ENCODE peak calls at places on chromosomes 4 and X, in nine cellular contexts. N is Panc1, M is spleen, Y is SK-N-SH, R is GM23338, Z is transverse colon, K is sigmoid colon, G is esophagus muscularis mucosa, X is HL-60. V is an unnamed sample.

GRCh38 chrX:16822723-16823122 is 36.5 kb downstream of the TXLNG start:
- DNase-seq in N (no peak), R (no peak), G (no peak), M (no peak), X (no peak), Z (no peak), Y (no peak), K (no peak), V (no peak)

GRCh38 chr4:29142708-29143107 is 1577.5 kb upstream of the PCDH7 start:
- DNase-seq in M (no peak), R (no peak), N (no peak), X (no peak), Y (no peak), G (no peak), Z (no peak), K (no peak), V (no peak)

GRCh38 chrX:118360429-118361125 is 14.7 kb downstream of the WDR44 start:
- DNase-seq in Z (no peak), G (no peak), Y (no peak), N (no peak), X (no peak), K (no peak), M (no peak), R (peak; percentile 31), V (no peak)

GRCh38 chrX:21912989-21913388 is 27.5 kb upstream of the SMS start:
- DNase-seq in X (no peak), N (no peak), Y (no peak), R (no peak), M (no peak), G (no peak), K (no peak), Z (no peak), V (no peak)

GRCh38 chr4:157204634-157205244 is 15.8 kb upstream of the GRIA2 start:
- DNase-seq in X (no peak), N (no peak), G (no peak), Y (peak; percentile 30), Z (peak; percentile 30), K (no peak), R (peak; percentile 76), M (peak; percentile 77), V (no peak)

GRCh38 chrX:112839856-112840255 is 775 bp downstream of the AMOT start:
- DNase-seq in R (peak; percentile 6), M (no peak), Z (no peak), X (no peak), Y (no peak), N (no peak), K (no peak), G (no peak), V (no peak)

GRCh38 chr4:3369781-3370660 is 71.7 kb upstream of the HGFAC start:
- DNase-seq in X (peak; percentile 66), Z (no peak), G (peak; percentile 92), R (peak; percentile 89), Y (peak; percentile 69), K (peak; percentile 77), M (no peak), N (no peak), V (no peak)

GRCh38 chr4:142452132-142452855 is 393.8 kb downstream of the INPP4B start:
- DNase-seq in M (no peak), Y (no peak), G (no peak), K (no peak), N (no peak), Z (no peak), X (no peak), R (no peak), V (no peak)

GRCh38 chrX:136708348-136708747 is 60.4 kb downstream of the CD40LG start:
- DNase-seq in K (no peak), N (no peak), M (no peak), Y (peak; percentile 8), X (no peak), G (no peak), R (no peak), Z (no peak), V (no peak)

GRCh38 chr4:156198511-156198910 is 244.8 kb upstream of the CTSO start:
- DNase-seq in Z (no peak), G (no peak), N (no peak), R (no peak), K (no peak), Y (no peak), M (no peak), X (no peak), V (no peak)

GRCh38 chr4:182449960-182450359 is 206.8 kb downstream of the TENM3 start:
- DNase-seq in R (no peak), Y (no peak), N (no peak), G (no peak), M (no peak), Z (no peak), X (no peak), K (no peak), V (no peak)

GRCh38 chrX:119661486-119661885 is 31.5 kb downstream of the SEPTIN6 start:
- DNase-seq in M (no peak), Y (no peak), Z (no peak), N (no peak), K (no peak), G (no peak), R (no peak), X (no peak), V (no peak)

GRCh38 chr4:81786063-81786763 is 314.5 kb upstream of the RASGEF1B start:
- DNase-seq in N (no peak), Y (no peak), M (no peak), Z (peak; percentile 19), R (no peak), K (no peak), G (no peak), X (no peak), V (no peak)

GRCh38 chrX:141714680-141715079 is 16.1 kb upstream of the SPANXD start:
- DNase-seq in Y (no peak), K (no peak), Z (no peak), N (no peak), R (no peak), X (no peak), M (no peak), G (no peak), V (no peak)

GRCh38 chrX:134520860-134521390 is 61.0 kb downstream of the HPRT1 start:
- DNase-seq in R (peak; percentile 80), M (no peak), N (no peak), G (no peak), Y (peak; percentile 61), K (no peak), X (no peak), Z (peak; percentile 23), V (peak; percentile 6)

GRCh38 chr4:153750197-153750817 is 9.5 kb downstream of the RNF175 start:
- DNase-seq in M (no peak), Y (peak; percentile 72), G (no peak), R (peak; percentile 95), Z (peak; percentile 43), X (no peak), K (peak; percentile 72), N (peak; percentile 47), V (no peak)

GRCh38 chr4:184617611-184618196 is 31.5 kb downstream of the CASP3 start:
- DNase-seq in M (no peak), K (no peak), G (no peak), Y (no peak), R (peak; percentile 81), Z (peak; percentile 11), N (no peak), X (no peak), V (no peak)
- H3K27ac ChIP-seq in M (peak overlapping the region; percentile 9), K (no peak overlapping the region), G (no peak overlapping the region), Y (no peak overlapping the region), R (peak overlapping the region; percentile 92), Z (no peak overlapping the region), N (no peak overlapping the region), X (no peak overlapping the region), V (no peak overlapping the region)

GRCh38 chrX:20233336-20233735 is 33.4 kb downstream of the RPS6KA3 start:
- DNase-seq in N (no peak), K (no peak), X (no peak), M (no peak), R (no peak), Z (no peak), Y (no peak), G (no peak), V (no peak)

GRCh38 chrX:20229155-20229554 is 37.6 kb downstream of the RPS6KA3 start:
- DNase-seq in Y (no peak), N (no peak), R (no peak), K (no peak), X (no peak), M (no peak), G (no peak), Z (no peak), V (no peak)

GRCh38 chrX:20228245-20228644 is 38.5 kb downstream of the RPS6KA3 start:
- DNase-seq in R (peak; percentile 7), K (no peak), Z (no peak), M (no peak), X (no peak), Y (no peak), N (no peak), G (no peak), V (no peak)

GRCh38 chrX:20231598-20231997 is 35.1 kb downstream of the RPS6KA3 start:
- DNase-seq in G (no peak), R (no peak), K (no peak), Z (no peak), N (no peak), Y (no peak), M (no peak), X (no peak), V (no peak)

DNA sequence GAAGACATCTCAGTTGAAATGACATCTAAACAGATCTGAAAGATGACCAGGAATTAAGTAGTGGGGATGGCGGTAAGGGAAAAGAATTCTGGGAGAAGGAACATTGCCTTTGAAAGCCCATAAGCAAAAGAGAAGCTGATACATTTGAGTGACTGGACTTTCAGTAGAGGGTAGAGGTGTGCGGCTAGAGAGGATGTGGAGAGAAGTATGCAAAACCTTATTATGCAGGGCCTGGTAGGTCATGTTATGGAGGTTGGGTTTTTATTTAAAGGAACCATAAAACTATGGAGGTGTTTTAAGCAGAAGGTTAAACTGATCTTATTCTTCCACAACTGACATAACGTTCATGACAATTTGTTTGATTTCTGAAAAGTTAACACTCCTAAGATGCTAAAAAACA is 36.3 kb downstream of the RPS6KA3 start:
- DNase-seq in R (no peak), N (no peak), G (no peak), Y (no peak), M (no peak), X (no peak), Z (no peak), K (no peak), V (no peak)
- H3K27me3 ChIP-seq in R (no peaks in the 10 kb centered on the region), N (no peaks in the 10 kb centered on the region), G (no peaks in the 10 kb centered on the region), Y (no peaks in the 10 kb centered on the region), M (no peaks in the 10 kb centered on the region), X (no peaks in the 10 kb centered on the region), Z (no peaks in the 10 kb centered on the region), K (no peaks in the 10 kb centered on the region), V (no peaks in the 10 kb centered on the region)

GRCh38 chrX:53262189-53262917 is 19.0 kb downstream of the IQSEC2 start:
- DNase-seq in X (no peak), G (no peak), R (no peak), Y (no peak), M (peak; percentile 49), Z (no peak), K (peak; percentile 47), N (no peak), V (no peak)
- TF ChIP-seq POLR2AphosphoS5 in X (no peak), G (no peak), R (no peak), Y (no peak), M (no peak), Z (no peak), K (no peak), N (no peak), V (no peak)

DNA sequence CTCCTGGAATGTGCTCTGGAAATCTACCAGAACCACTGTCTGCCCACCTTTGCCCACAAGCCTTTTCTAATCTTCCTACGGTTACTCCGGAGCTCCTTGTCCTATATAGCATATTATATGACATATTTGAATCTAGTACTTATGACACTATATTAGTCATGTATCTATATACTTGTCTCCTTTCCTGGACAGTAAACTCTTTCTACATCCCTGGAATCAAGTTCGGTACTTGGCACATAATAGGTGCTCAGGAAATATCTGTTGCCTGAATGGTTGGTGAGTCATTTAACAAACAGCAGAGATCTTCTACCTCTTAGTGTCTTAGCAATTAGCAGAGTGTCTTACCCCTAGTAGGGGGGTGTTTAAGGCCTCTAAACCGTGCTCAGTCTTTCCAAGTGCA is 123.6 kb downstream of the RELL1 start:
- DNase-seq in Y (no peak), G (peak; percentile 3), R (no peak), K (no peak), X (no peak), N (no peak), Z (no peak), M (no peak), V (no peak)
- H3K27ac ChIP-seq in Y (no peak overlapping the region), G (no peak overlapping the region), R (no peak overlapping the region), K (no peak overlapping the region), X (no peak overlapping the region), N (no peak overlapping the region), Z (no peak overlapping the region), M (no peak overlapping the region), V (no peak overlapping the region)